ENCODE peak calls at places on chromosomes 6 and 20, in five cellular contexts. V is fibroblast of pulmonary artery, A is heart left ventricle, H is PC-9, F is IMR-90. R is an unnamed sample.

GRCh38 chr20:32231847-32232246 is 24.2 kb downstream of the POFUT1 start:
- DNase-seq in V (peak; percentile 21), A (no peak), H (no peak), F (peak; percentile 61), R (no peak)

GRCh38 chr20:43636429-43636828 is 30.5 kb upstream of the MYBL2 start:
- DNase-seq in V (no peak), A (no peak), H (no peak), F (no peak), R (no peak)

GRCh38 chr6:14664112-14664592 is 546.6 kb downstream of the CD83 start:
- DNase-seq in V (no peak), A (no peak), H (no peak), F (peak; percentile 56), R (no peak)

GRCh38 chr20:32078322-32078721 is 26.3 kb downstream of the HCK start:
- DNase-seq in V (no peak), A (no peak), H (no peak), F (no peak), R (no peak)

GRCh38 chr20:1307171-1307570 is 21.8 kb downstream of the SDCBP2 start:
- DNase-seq in V (no peak), A (no peak), H (no peak), F (no peak), R (no peak)

GRCh38 chr6:106974999-106975698 is 620 bp upstream of the CD24 start:
- DNase-seq in V (no peak), A (peak; percentile 31), H (peak; percentile 44), F (no peak), R (no peak)

GRCh38 chr6:159852877-159853276 is 37.9 kb upstream of the MAS1 start:
- DNase-seq in V (peak; percentile 39), A (no peak), H (no peak), F (no peak), R (no peak)

GRCh38 chr6:126107475-126108121 is 121.3 kb downstream of the TRMT11 start:
- DNase-seq in V (peak; percentile 11), A (no peak), H (no peak), F (no peak), R (no peak)

GRCh38 chr20:63635431-63636141 is 8.7 kb upstream of the GMEB2 start:
- DNase-seq in V (no peak), A (peak; percentile 45), H (no peak), F (no peak), R (no peak)

GRCh38 chr6:168796106-168796505 is 355.1 kb downstream of the SMOC2 start:
- DNase-seq in V (no peak), A (no peak), H (no peak), F (no peak), R (no peak)

GRCh38 chr6:120411394-120411793 is 922.9 kb downstream of the TBC1D32 start:
- DNase-seq in V (no peak), A (no peak), H (no peak), F (no peak), R (no peak)

GRCh38 chr6:120410586-120410985 is 923.7 kb downstream of the TBC1D32 start:
- DNase-seq in V (no peak), A (no peak), H (no peak), F (no peak), R (no peak)

GRCh38 chr6:120407696-120408095 is 926.6 kb downstream of the TBC1D32 start:
- DNase-seq in V (no peak), A (no peak), H (no peak), F (no peak), R (no peak)

GRCh38 chr6:120405947-120406346 is 928.3 kb downstream of the TBC1D32 start:
- DNase-seq in V (no peak), A (no peak), H (no peak), F (no peak), R (no peak)
- TF ChIP-seq CTCF in V (peak; percentile 2), A (no peak), H (peak; percentile 50), F (no peak), R (no peak)

GRCh38 chr6:149218471-149218870 is 99.0 kb upstream of the TAB2 start:
- DNase-seq in V (no peak), A (no peak), H (no peak), F (no peak), R (no peak)

GRCh38 chr6:149216459-149216858 is 101.1 kb upstream of the TAB2 start:
- DNase-seq in V (no peak), A (no peak), H (no peak), F (no peak), R (no peak)

GRCh38 chr6:149213829-149214228 is 103.7 kb upstream of the TAB2 start:
- DNase-seq in V (peak; percentile 25), A (no peak), H (peak; percentile 36), F (peak; percentile 79), R (no peak)

GRCh38 chr6:149218915-149219314 is 98.6 kb upstream of the TAB2 start:
- DNase-seq in V (no peak), A (no peak), H (no peak), F (no peak), R (no peak)

DNA sequence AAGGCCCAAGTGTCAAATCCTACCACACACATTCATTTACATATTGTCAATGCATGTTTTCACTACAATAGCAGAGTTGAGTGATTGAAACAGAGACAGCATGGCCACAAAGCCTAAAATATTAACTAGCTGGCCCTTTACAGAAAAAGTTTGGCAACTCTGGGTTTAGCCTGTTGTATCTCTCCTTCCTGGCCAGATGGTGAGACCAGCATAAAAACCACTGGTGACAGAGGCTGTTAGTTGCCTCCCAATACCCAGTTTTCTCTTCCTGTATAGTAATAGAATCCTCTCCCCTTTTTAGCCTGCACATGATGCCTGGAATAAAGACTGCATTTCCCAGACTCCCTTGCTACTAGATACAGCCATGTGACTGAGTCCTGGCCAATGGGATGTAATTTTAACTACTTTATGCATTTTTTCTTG is 100.0 kb upstream of the TAB2 start:
- DNase-seq in V (no peak), A (no peak), H (no peak), F (no peak), R (no peak)
- H3K4me3 ChIP-seq in V (no peak overlapping the region), A (no peak overlapping the region), H (no peak overlapping the region), F (no peak overlapping the region), R (no peak overlapping the region)

DNA sequence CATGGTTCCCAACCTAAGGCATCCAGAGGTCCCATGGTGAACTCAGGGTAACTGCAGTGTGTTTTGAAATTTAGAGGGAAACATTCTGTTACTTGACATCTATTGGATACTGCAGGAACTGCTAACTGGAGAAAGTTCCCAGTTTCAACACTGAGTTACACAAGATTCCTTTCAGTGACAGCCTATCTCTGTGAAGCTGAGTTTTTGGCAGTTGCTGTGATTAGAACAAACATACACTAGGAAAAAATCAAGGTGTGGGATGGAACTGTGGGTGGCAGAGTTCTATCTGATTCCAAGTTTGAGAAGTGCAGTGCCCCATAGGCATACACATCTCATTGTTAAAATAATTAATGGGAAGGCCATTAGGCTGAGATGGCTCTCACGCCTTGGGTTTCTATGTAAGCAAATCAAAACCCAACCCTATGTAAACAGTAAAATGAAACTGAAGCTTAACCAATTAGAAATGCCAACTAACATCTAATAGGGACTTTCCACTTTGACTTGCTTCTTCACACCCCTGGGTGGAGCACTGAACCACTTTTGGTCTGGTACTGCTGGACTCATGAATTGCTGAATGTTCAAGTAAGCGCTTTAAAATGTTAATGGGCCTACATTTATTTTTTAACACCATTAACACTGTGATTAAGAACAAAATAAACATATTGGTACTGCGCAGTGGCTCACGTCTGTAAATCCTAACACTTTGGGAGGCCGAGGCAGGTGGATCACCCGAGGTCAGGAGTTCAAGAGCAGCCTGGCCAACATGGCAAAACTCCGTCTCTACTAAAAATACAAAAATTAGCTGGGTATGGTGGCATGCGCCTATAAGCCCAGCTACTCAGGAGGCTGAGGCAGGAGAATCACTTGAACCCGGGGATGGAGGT is 55.2 kb upstream of the TBC1D7 start:
- DNase-seq in V (peak; percentile 76), A (no peak), H (peak; percentile 75), F (peak; percentile 54), R (no peak)
- TF ChIP-seq CTCF in V (peak; percentile 16), A (peak; percentile 49), H (no peak), F (peak; percentile 29), R (peak; percentile 29)

GRCh38 chr6:25034477-25034876 is 98.7 kb upstream of the RIPOR2 start:
- DNase-seq in V (no peak), A (no peak), H (no peak), F (no peak), R (no peak)
- H3K4me3 ChIP-seq in V (no peak overlapping the region), A (peak overlapping the region; percentile 52), H (no peak overlapping the region), F (peak overlapping the region; percentile 9), R (no peak overlapping the region)

GRCh38 chr6:3385660-3386151 is 71.1 kb downstream of the SLC22A23 start:
- DNase-seq in V (peak; percentile 46), A (no peak), H (no peak), F (no peak), R (no peak)
- TF ChIP-seq CTCF in V (no peak), A (no peak), H (no peak), F (no peak), R (no peak)

DNA sequence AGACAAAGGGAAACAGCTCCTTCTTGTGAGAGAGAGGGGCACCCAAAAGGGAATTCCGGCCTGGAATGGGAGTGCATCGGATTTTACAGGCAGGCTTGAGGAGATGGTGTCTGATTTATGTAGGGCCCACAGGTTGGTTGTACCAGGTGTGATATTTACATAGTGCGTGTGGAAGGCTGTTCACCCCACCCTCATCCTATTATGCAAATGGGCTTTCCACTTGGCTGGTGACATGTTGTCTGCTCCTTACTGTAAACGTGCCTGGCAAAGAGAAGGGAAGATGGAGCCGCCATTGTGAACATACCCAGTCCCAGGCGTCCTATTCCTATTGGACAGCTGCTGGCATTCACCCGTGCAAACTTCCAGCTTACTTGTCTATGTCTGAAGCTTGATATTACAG is 6.4 kb downstream of the HLA-B start:
- DNase-seq in V (no peak), A (no peak), H (no peak), F (no peak), R (no peak)
- H3K4me3 ChIP-seq in V (no peak overlapping the region), A (no peak overlapping the region), H (no peak overlapping the region), F (no peak overlapping the region), R (no peak overlapping the region)

DNA sequence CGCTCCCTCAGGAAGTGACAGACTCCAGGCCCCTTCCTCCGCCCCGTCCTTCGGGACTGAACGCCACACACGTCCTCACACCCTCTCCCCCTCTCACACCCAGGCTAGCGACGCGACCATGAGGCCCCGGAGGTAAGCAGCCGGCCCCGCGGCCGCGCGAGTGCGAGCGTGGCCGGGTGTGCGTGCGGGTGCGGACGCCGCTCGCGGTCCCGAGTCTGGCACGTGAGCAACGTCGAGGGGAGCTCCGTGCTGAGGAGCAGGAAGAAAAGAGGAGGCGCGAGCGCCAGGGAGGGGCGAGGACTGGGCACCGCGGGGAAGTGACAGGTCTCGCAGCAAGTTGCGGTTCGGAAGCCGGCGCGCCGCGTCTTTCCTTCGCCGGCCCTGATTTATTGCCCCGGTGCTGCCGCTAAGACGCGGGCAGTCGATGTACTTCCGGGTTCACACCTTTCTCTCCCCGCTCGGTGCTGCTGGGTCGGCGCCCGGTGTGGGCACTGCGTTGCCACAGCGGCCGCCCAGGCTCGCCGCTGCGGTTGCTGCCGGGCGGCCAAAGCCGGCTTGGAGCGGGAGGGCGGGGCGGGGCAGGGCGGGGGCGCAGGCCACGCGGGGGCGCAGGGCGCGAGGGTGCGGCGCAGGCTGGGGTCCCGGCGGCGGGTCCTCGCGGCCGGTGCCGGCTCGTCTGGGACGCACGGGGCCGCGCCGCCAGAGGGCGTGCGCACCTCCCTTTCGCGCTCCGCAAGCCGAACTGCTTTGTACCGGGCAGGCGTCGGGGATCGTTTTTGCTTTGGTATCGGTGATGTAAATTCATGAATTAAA is 15.8 kb upstream of the LIN28B start:
- DNase-seq in V (peak; percentile 56), A (no peak), H (no peak), F (peak; percentile 30), R (no peak)
- TF ChIP-seq CTCF in V (peak; percentile 45), A (peak; percentile 64), H (peak; percentile 35), F (peak; percentile 58), R (peak; percentile 59)

GRCh38 chr20:60031107-60031506 is 72.9 kb downstream of the CDH26 start:
- DNase-seq in V (no peak), A (no peak), H (no peak), F (no peak), R (no peak)
- H3K4me3 ChIP-seq in V (no peak overlapping the region), A (no peak overlapping the region), H (no peak overlapping the region), F (no peak overlapping the region), R (no peak overlapping the region)

GRCh38 chr6:10847684-10848083 is 9.3 kb upstream of the MAK start:
- DNase-seq in V (peak; percentile 8), A (no peak), H (no peak), F (no peak), R (no peak)
- TF ChIP-seq CTCF in V (peak; percentile 24), A (peak; percentile 29), H (peak; percentile 52), F (peak; percentile 28), R (peak; percentile 18)